ENCODE peak calls at places on chromosomes 11 and 22, in nine cellular contexts. L, I, J, A, U, C, N, B and F are unnamed samples.

GRCh38 chr11:125262194-125262824 is 97.8 kb downstream of the PKNOX2 start:
- DNase-seq in L (no peak), I (peak), J (no peak), A (no peak), U (no peak), C (no peak), N (no peak), B (peak), F (no peak)

GRCh38 chr11:536841-537621 is at the start of gene LRRC56:
- DNase-seq in L (peak), I (peak), J (peak), A (peak), U (peak), C (peak), N (no peak), B (peak), F (peak)

GRCh38 chr11:128692750-128693578 is 908 bp upstream of the FLI1 start:
- DNase-seq in L (peak), I (peak), J (no peak), A (peak), U (peak), C (peak), N (no peak), B (no peak), F (peak)

GRCh38 chr11:33987975-33988580 is 63.5 kb upstream of the CAPRIN1 start:
- DNase-seq in L (peak), I (peak), J (peak), A (peak), U (peak), C (peak), N (peak), B (peak), F (peak)

GRCh38 chr22:44622147-44622427 is 79.9 kb upstream of the PRR5 start:
- DNase-seq in L (peak), I (no peak), J (no peak), A (no peak), U (peak), C (no peak), N (peak), B (no peak), F (peak)

GRCh38 chr22:19063581-19064353 is 58.4 kb downstream of the DGCR2 start:
- DNase-seq in L (no peak), I (no peak), J (no peak), A (no peak), U (no peak), C (no peak), N (no peak), B (no peak), F (no peak)

GRCh38 chr11:62689421-62690183 is at the start of gene LRRN4CL:
- DNase-seq in L (no peak), I (peak), J (no peak), A (no peak), U (peak), C (peak), N (peak), B (no peak), F (no peak)

GRCh38 chr22:18970948-18971315 is 34.8 kb upstream of the PRODH start:
- DNase-seq in L (no peak), I (no peak), J (no peak), A (peak), U (no peak), C (no peak), N (no peak), B (no peak), F (peak)

GRCh38 chr22:48343461-48343860 is 1484.2 kb downstream of the BRD1 start:
- DNase-seq in L (no peak), I (no peak), J (no peak), A (no peak), U (peak), C (no peak), N (no peak), B (no peak), F (no peak)

GRCh38 chr22:26482171-26482570 is 1.4 kb downstream of the HPS4 start:
- DNase-seq in L (peak), I (no peak), J (no peak), A (no peak), U (no peak), C (no peak), N (no peak), B (no peak), F (peak)